ENCODE peak calls at places on chromosomes 13 and 19, in seven cellular contexts. One of them, this sample, is unnamed.

GRCh38 chr19:58279042-58279924 is 528 bp downstream of the ZNF8 start:
- DNase-seq in fibroblast of lung: peak
- DNase-seq in left lung: peak
- DNase-seq in heart right ventricle: peak
- DNase-seq in foreskin fibroblast: peak
- DNase-seq in esophagus squamous epithelium: peak
- DNase-seq in transverse colon: peak
- DNase-seq in this sample: no peak

GRCh38 chr19:39828634-39829032 is 5.3 kb downstream of the DYRK1B start:
- DNase-seq in heart right ventricle: no peak
- DNase-seq in transverse colon: no peak
- DNase-seq in esophagus squamous epithelium: no peak
- DNase-seq in fibroblast of lung: no peak
- DNase-seq in foreskin fibroblast: no peak
- DNase-seq in left lung: no peak
- DNase-seq in this sample: no peak

GRCh38 chr19:10096615-10096963 is 5.9 kb downstream of the ANGPTL6 start:
- DNase-seq in heart right ventricle: no peak
- DNase-seq in fibroblast of lung: no peak
- DNase-seq in esophagus squamous epithelium: no peak
- DNase-seq in foreskin fibroblast: no peak
- DNase-seq in left lung: no peak
- DNase-seq in transverse colon: peak
- DNase-seq in this sample: no peak

GRCh38 chr19:56071151-56071550 is 49.9 kb downstream of the ZNF787 start:
- DNase-seq in heart right ventricle: no peak
- DNase-seq in left lung: no peak
- DNase-seq in fibroblast of lung: no peak
- DNase-seq in transverse colon: no peak
- DNase-seq in foreskin fibroblast: no peak
- DNase-seq in esophagus squamous epithelium: no peak
- DNase-seq in this sample: no peak

GRCh38 chr19:2926341-2927031 is 18.3 kb downstream of the ZNF77 start:
- DNase-seq in foreskin fibroblast: no peak
- DNase-seq in fibroblast of lung: no peak
- DNase-seq in heart right ventricle: no peak
- DNase-seq in transverse colon: no peak
- DNase-seq in esophagus squamous epithelium: no peak
- DNase-seq in left lung: no peak
- DNase-seq in this sample: no peak

GRCh38 chr13:41648314-41648935 is 191.1 kb downstream of the RGCC start:
- DNase-seq in fibroblast of lung: no peak
- DNase-seq in heart right ventricle: no peak
- DNase-seq in foreskin fibroblast: peak
- DNase-seq in esophagus squamous epithelium: no peak
- DNase-seq in left lung: no peak
- DNase-seq in transverse colon: no peak
- DNase-seq in this sample: peak

GRCh38 chr13:67224148-67224846 is 5.8 kb downstream of the PCDH9 start:
- DNase-seq in heart right ventricle: peak
- DNase-seq in foreskin fibroblast: peak
- DNase-seq in transverse colon: peak
- DNase-seq in fibroblast of lung: peak
- DNase-seq in esophagus squamous epithelium: no peak
- DNase-seq in left lung: peak
- DNase-seq in this sample: peak

GRCh38 chr13:70339738-70340137 is 231.5 kb upstream of the KLHL1 start:
- DNase-seq in transverse colon: no peak
- DNase-seq in esophagus squamous epithelium: no peak
- DNase-seq in foreskin fibroblast: no peak
- DNase-seq in fibroblast of lung: no peak
- DNase-seq in left lung: no peak
- DNase-seq in heart right ventricle: no peak
- DNase-seq in this sample: peak

GRCh38 chr13:58573742-58574141 is 942.2 kb downstream of the PCDH17 start:
- DNase-seq in transverse colon: no peak
- DNase-seq in foreskin fibroblast: no peak
- DNase-seq in fibroblast of lung: no peak
- DNase-seq in heart right ventricle: no peak
- DNase-seq in left lung: no peak
- DNase-seq in esophagus squamous epithelium: no peak
- DNase-seq in this sample: no peak

GRCh38 chr13:43755844-43756243 is 30.9 kb downstream of the ENOX1 start:
- DNase-seq in fibroblast of lung: no peak
- DNase-seq in heart right ventricle: no peak
- DNase-seq in left lung: no peak
- DNase-seq in transverse colon: no peak
- DNase-seq in foreskin fibroblast: no peak
- DNase-seq in esophagus squamous epithelium: no peak
- DNase-seq in this sample: no peak

GRCh38 chr13:71949441-71949840 is 82.4 kb upstream of the DACH1 start:
- DNase-seq in heart right ventricle: no peak
- DNase-seq in transverse colon: no peak
- DNase-seq in left lung: no peak
- DNase-seq in fibroblast of lung: no peak
- DNase-seq in foreskin fibroblast: no peak
- DNase-seq in esophagus squamous epithelium: no peak
- DNase-seq in this sample: no peak

GRCh38 chr19:8501968-8502367 is 472 bp downstream of the PRAM1 start:
- DNase-seq in foreskin fibroblast: no peak
- DNase-seq in heart right ventricle: no peak
- DNase-seq in esophagus squamous epithelium: no peak
- DNase-seq in left lung: no peak
- DNase-seq in fibroblast of lung: no peak
- DNase-seq in transverse colon: no peak
- DNase-seq in this sample: no peak

GRCh38 chr19:38877781-38878574 is at the start of gene RINL:
- DNase-seq in left lung: peak
- DNase-seq in heart right ventricle: no peak
- DNase-seq in fibroblast of lung: no peak
- DNase-seq in transverse colon: peak
- DNase-seq in foreskin fibroblast: no peak
- DNase-seq in esophagus squamous epithelium: no peak
- DNase-seq in this sample: no peak

GRCh38 chr13:45105895-45106294 is 14.4 kb upstream of the GTF2F2 start:
- DNase-seq in foreskin fibroblast: peak
- DNase-seq in heart right ventricle: no peak
- DNase-seq in fibroblast of lung: peak
- DNase-seq in transverse colon: no peak
- DNase-seq in left lung: no peak
- DNase-seq in esophagus squamous epithelium: no peak
- DNase-seq in this sample: no peak

GRCh38 chr19:49447485-49448431 is 3.9 kb downstream of the PIH1D1 start:
- DNase-seq in heart right ventricle: no peak
- DNase-seq in left lung: no peak
- DNase-seq in esophagus squamous epithelium: no peak
- DNase-seq in foreskin fibroblast: peak
- DNase-seq in transverse colon: no peak
- DNase-seq in fibroblast of lung: no peak
- DNase-seq in this sample: no peak

GRCh38 chr13:75749407-75749806 is 113.3 kb downstream of the LMO7 start:
- DNase-seq in fibroblast of lung: peak
- DNase-seq in transverse colon: no peak
- DNase-seq in left lung: no peak
- DNase-seq in esophagus squamous epithelium: no peak
- DNase-seq in foreskin fibroblast: peak
- DNase-seq in heart right ventricle: no peak
- DNase-seq in this sample: no peak

GRCh38 chr19:45599286-45599685 is 2.7 kb downstream of the GPR4 start:
- DNase-seq in heart right ventricle: no peak
- DNase-seq in transverse colon: no peak
- DNase-seq in fibroblast of lung: no peak
- DNase-seq in esophagus squamous epithelium: no peak
- DNase-seq in foreskin fibroblast: no peak
- DNase-seq in left lung: no peak
- DNase-seq in this sample: no peak

GRCh38 chr13:42478531-42479156 is 95.3 kb upstream of the TNFSF11 start:
- DNase-seq in foreskin fibroblast: peak
- DNase-seq in esophagus squamous epithelium: no peak
- DNase-seq in transverse colon: no peak
- DNase-seq in left lung: no peak
- DNase-seq in fibroblast of lung: peak
- DNase-seq in heart right ventricle: no peak
- DNase-seq in this sample: peak

GRCh38 chr13:95677564-95678386 is 836 bp downstream of the DNAJC3 start:
- DNase-seq in esophagus squamous epithelium: no peak
- DNase-seq in heart right ventricle: peak
- DNase-seq in transverse colon: peak
- DNase-seq in fibroblast of lung: peak
- DNase-seq in foreskin fibroblast: peak
- DNase-seq in left lung: no peak
- DNase-seq in this sample: peak

GRCh38 chr13:99356216-99357089 is 49.3 kb upstream of the GPR183 start:
- DNase-seq in left lung: no peak
- DNase-seq in fibroblast of lung: peak
- DNase-seq in foreskin fibroblast: no peak
- DNase-seq in heart right ventricle: peak
- DNase-seq in transverse colon: peak
- DNase-seq in esophagus squamous epithelium: no peak
- DNase-seq in this sample: peak

GRCh38 chr19:13794388-13794751 is 873 bp upstream of the ZSWIM4 start:
- DNase-seq in transverse colon: peak
- DNase-seq in left lung: no peak
- DNase-seq in fibroblast of lung: peak
- DNase-seq in foreskin fibroblast: peak
- DNase-seq in heart right ventricle: peak
- DNase-seq in esophagus squamous epithelium: no peak
- DNase-seq in this sample: peak

GRCh38 chr19:8596168-8596567 is 14.3 kb downstream of the ADAMTS10 start:
- DNase-seq in left lung: no peak
- DNase-seq in esophagus squamous epithelium: no peak
- DNase-seq in heart right ventricle: no peak
- DNase-seq in transverse colon: no peak
- DNase-seq in fibroblast of lung: no peak
- DNase-seq in foreskin fibroblast: no peak
- DNase-seq in this sample: no peak

GRCh38 chr13:109436841-109437240 is 349.5 kb downstream of the IRS2 start:
- DNase-seq in foreskin fibroblast: no peak
- DNase-seq in fibroblast of lung: no peak
- DNase-seq in heart right ventricle: no peak
- DNase-seq in left lung: no peak
- DNase-seq in esophagus squamous epithelium: no peak
- DNase-seq in transverse colon: no peak
- DNase-seq in this sample: no peak

GRCh38 chr19:33130433-33130832 is 1.5 kb upstream of the WDR88 start:
- DNase-seq in fibroblast of lung: no peak
- DNase-seq in transverse colon: no peak
- DNase-seq in left lung: no peak
- DNase-seq in foreskin fibroblast: no peak
- DNase-seq in heart right ventricle: no peak
- DNase-seq in esophagus squamous epithelium: no peak
- DNase-seq in this sample: no peak

GRCh38 chr19:33132021-33132420 is at the start of gene WDR88:
- DNase-seq in esophagus squamous epithelium: no peak
- DNase-seq in transverse colon: no peak
- DNase-seq in foreskin fibroblast: no peak
- DNase-seq in left lung: peak
- DNase-seq in heart right ventricle: no peak
- DNase-seq in fibroblast of lung: no peak
- DNase-seq in this sample: no peak

GRCh38 chr19:33132425-33132824 is 511 bp downstream of the WDR88 start:
- DNase-seq in foreskin fibroblast: no peak
- DNase-seq in heart right ventricle: no peak
- DNase-seq in left lung: no peak
- DNase-seq in esophagus squamous epithelium: no peak
- DNase-seq in transverse colon: no peak
- DNase-seq in fibroblast of lung: no peak
- DNase-seq in this sample: no peak

GRCh38 chr19:33134571-33135041 is 2.7 kb downstream of the WDR88 start:
- DNase-seq in left lung: no peak
- DNase-seq in transverse colon: no peak
- DNase-seq in foreskin fibroblast: no peak
- DNase-seq in esophagus squamous epithelium: no peak
- DNase-seq in heart right ventricle: no peak
- DNase-seq in fibroblast of lung: no peak
- DNase-seq in this sample: no peak

GRCh38 chr19:33133438-33134031 is 1.6 kb downstream of the WDR88 start:
- DNase-seq in foreskin fibroblast: peak
- DNase-seq in left lung: no peak
- DNase-seq in transverse colon: no peak
- DNase-seq in fibroblast of lung: peak
- DNase-seq in heart right ventricle: no peak
- DNase-seq in esophagus squamous epithelium: no peak
- DNase-seq in this sample: no peak
- TF ChIP-seq CTCF in foreskin fibroblast: no peak
- TF ChIP-seq CTCF in left lung: no peak
- TF ChIP-seq CTCF in transverse colon: no peak
- TF ChIP-seq CTCF in fibroblast of lung: no peak
- TF ChIP-seq CTCF in heart right ventricle: no peak
- TF ChIP-seq CTCF in esophagus squamous epithelium: no peak
- TF ChIP-seq CTCF in this sample: no peak

DNA sequence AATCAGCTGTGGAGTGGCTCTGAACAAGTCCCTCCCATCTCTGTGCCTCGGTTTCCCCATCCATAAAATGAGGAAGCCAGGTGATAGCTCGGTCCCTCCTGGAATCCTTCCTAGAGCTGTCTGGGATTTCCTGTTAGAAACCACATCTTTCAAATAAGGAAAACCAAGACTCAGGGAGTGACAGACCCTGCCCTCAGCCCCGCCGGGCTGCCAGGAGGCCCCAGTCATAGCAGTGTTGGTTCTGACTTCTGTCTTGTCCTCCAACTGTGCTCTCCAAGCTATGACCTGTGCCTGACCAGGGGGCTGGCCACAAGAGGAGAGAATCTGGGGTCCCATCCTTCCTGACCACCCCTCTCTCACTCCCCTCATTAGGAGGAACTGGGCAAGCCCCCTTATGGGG is 1.1 kb upstream of the SHD start:
- DNase-seq in fibroblast of lung: no peak
- DNase-seq in foreskin fibroblast: no peak
- DNase-seq in esophagus squamous epithelium: no peak
- DNase-seq in heart right ventricle: no peak
- DNase-seq in left lung: no peak
- DNase-seq in transverse colon: no peak
- DNase-seq in this sample: no peak
- H3K4me3 ChIP-seq in fibroblast of lung: no peak
- H3K4me3 ChIP-seq in foreskin fibroblast: no peak
- H3K4me3 ChIP-seq in esophagus squamous epithelium: no peak
- H3K4me3 ChIP-seq in heart right ventricle: no peak
- H3K4me3 ChIP-seq in left lung: no peak
- H3K4me3 ChIP-seq in transverse colon: no peak
- H3K4me3 ChIP-seq in this sample: no peak

GRCh38 chr19:47794526-47794925 is 9.8 kb downstream of the TPRX1 start:
- DNase-seq in left lung: no peak
- DNase-seq in transverse colon: no peak
- DNase-seq in heart right ventricle: no peak
- DNase-seq in esophagus squamous epithelium: no peak
- DNase-seq in fibroblast of lung: no peak
- DNase-seq in foreskin fibroblast: no peak
- DNase-seq in this sample: no peak
- TF ChIP-seq CTCF in left lung: no peak
- TF ChIP-seq CTCF in transverse colon: no peak
- TF ChIP-seq CTCF in heart right ventricle: no peak
- TF ChIP-seq CTCF in esophagus squamous epithelium: no peak
- TF ChIP-seq CTCF in fibroblast of lung: no peak
- TF ChIP-seq CTCF in foreskin fibroblast: no peak
- TF ChIP-seq CTCF in this sample: no peak

DNA sequence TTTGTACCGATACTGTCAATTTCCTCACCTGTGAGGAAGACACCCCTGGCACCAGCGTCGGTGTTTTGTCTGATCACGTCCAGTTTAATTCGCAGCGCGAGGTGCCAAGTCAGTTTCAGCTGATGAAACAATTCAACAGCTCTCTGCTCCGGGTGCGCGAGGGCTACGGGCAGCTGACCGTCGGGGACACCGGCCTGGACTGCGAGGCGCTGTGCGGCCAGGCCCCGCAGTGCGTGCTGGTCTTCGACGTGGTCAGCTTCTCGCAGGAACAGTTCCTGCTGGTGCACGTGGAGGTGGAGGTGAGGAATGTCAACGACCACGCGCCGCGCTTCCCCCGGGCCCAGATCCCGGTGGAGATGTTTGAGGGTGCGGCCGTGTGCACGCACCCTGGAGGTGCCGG is 171.5 kb downstream of the OLFM4 start:
- DNase-seq in esophagus squamous epithelium: no peak
- DNase-seq in transverse colon: no peak
- DNase-seq in fibroblast of lung: no peak
- DNase-seq in heart right ventricle: no peak
- DNase-seq in foreskin fibroblast: no peak
- DNase-seq in left lung: peak
- DNase-seq in this sample: no peak
- H3K4me3 ChIP-seq in esophagus squamous epithelium: no peak
- H3K4me3 ChIP-seq in transverse colon: no peak
- H3K4me3 ChIP-seq in fibroblast of lung: no peak
- H3K4me3 ChIP-seq in heart right ventricle: no peak
- H3K4me3 ChIP-seq in foreskin fibroblast: no peak
- H3K4me3 ChIP-seq in left lung: no peak
- H3K4me3 ChIP-seq in this sample: no peak

This sample was measured in astrocyte of the cerebellum.